ENCODE peak calls at places on chromosomes 3 and 15, in ten cellular contexts. U is fibroblast of villous mesenchyme, T is fibroblast of pulmonary artery, V is heart left ventricle, G is endodermal cell, Q is fibroblast of mammary gland, D is tibial artery, M is NB4, B is OCI-LY7, E is cardiac fibroblast. O is an unnamed sample.

GRCh38 chr3:170806676-170807075 is 63.3 kb downstream of the RPL22L1 start:
- DNase-seq in U (no peak), T (no peak), V (no peak), G (no peak), Q (no peak), D (no peak), M (no peak), B (no peak), E (no peak), O (no peak)

GRCh38 chr3:171242170-171242569 is 215.7 kb upstream of the SLC2A2 start:
- DNase-seq in U (no peak), T (no peak), V (no peak), G (no peak), Q (no peak), D (no peak), M (peak; percentile 25), B (no peak), E (no peak), O (no peak)

GRCh38 chr3:59017617-59017984 is 32.2 kb downstream of the CFAP20DC start:
- DNase-seq in U (no peak), T (no peak), V (no peak), G (no peak), Q (no peak), D (no peak), M (no peak), B (no peak), E (no peak), O (no peak)

GRCh38 chr15:25173241-25174028 is 218.6 kb downstream of the SNRPN start:
- DNase-seq in U (no peak), T (no peak), V (peak; percentile 18), G (peak; percentile 9), Q (no peak), D (peak; percentile 9), M (no peak), B (no peak), E (no peak), O (no peak)

GRCh38 chr3:111926266-111926676 is 52.6 kb upstream of the ABHD10 start:
- DNase-seq in U (no peak), T (no peak), V (no peak), G (no peak), Q (no peak), D (no peak), M (no peak), B (no peak), E (no peak), O (no peak)

GRCh38 chr3:126845910-126846309 is 137.0 kb upstream of the PLXNA1 start:
- DNase-seq in U (no peak), T (no peak), V (no peak), G (peak; percentile 67), Q (no peak), D (no peak), M (no peak), B (no peak), E (no peak), O (no peak)

GRCh38 chr3:125145751-125146475 is 66.6 kb downstream of the SLC12A8 start:
- DNase-seq in U (peak; percentile 50), T (peak; percentile 73), V (no peak), G (no peak), Q (no peak), D (no peak), M (no peak), B (no peak), E (no peak), O (no peak)

GRCh38 chr3:40504636-40505430 is 1.0 kb upstream of the ZNF620 start:
- DNase-seq in U (peak; percentile 99), T (peak; percentile 98), V (no peak), G (no peak), Q (peak; percentile 99), D (peak; percentile 67), M (no peak), B (no peak), E (peak; percentile 98), O (no peak)

GRCh38 chr15:101378356-101378755 is 83.3 kb upstream of the SNRPA1 start:
- DNase-seq in U (no peak), T (no peak), V (no peak), G (no peak), Q (no peak), D (no peak), M (no peak), B (no peak), E (no peak), O (no peak)

GRCh38 chr3:148202386-148202785 is 495.3 kb upstream of the AGTR1 start:
- DNase-seq in U (no peak), T (no peak), V (no peak), G (peak; percentile 66), Q (no peak), D (no peak), M (peak; percentile 39), B (peak; percentile 1), E (no peak), O (no peak)

GRCh38 chr3:187293514-187293870 is 2.0 kb upstream of the MASP1 start:
- DNase-seq in U (peak; percentile 70), T (no peak), V (no peak), G (no peak), Q (peak; percentile 64), D (no peak), M (no peak), B (no peak), E (no peak), O (no peak)

GRCh38 chr3:121295453-121295852 is 250.3 kb downstream of the POLQ start:
- DNase-seq in U (peak; percentile 1), T (no peak), V (no peak), G (no peak), Q (no peak), D (no peak), M (no peak), B (no peak), E (peak; percentile 27), O (no peak)

GRCh38 chr15:57875347-57875746 is 168.8 kb downstream of the POLR2M start:
- DNase-seq in U (no peak), T (no peak), V (no peak), G (no peak), Q (no peak), D (no peak), M (no peak), B (no peak), E (no peak), O (no peak)

DNA sequence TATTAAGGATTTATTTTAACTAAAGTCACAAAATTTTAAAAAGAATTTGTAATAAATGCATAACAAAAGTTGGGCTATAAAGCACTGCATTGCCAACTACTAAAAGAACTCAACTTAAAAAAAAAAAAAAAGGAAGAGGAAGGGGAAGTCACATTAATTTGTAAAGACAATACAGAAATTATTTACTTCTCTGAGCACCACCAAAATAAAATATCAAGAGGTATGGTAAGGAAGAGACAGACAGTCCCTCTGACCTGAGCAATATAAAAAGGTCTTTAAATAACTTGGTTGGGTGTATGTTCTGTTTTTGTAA is 83.5 kb downstream of the UACA start:
- DNase-seq in U (no peak), T (no peak), V (no peak), G (no peak), Q (no peak), D (no peak), M (no peak), B (no peak), E (no peak), O (no peak)
- H3K4me3 ChIP-seq in U (no peak overlapping the region), T (no peak overlapping the region), V (no peak overlapping the region), G (no peak overlapping the region), Q (no peak overlapping the region), D (no peak overlapping the region), M (no peak overlapping the region), B (no peak overlapping the region), E (no peak overlapping the region), O (no peak overlapping the region)

GRCh38 chr15:44308415-44308814 is 19.9 kb downstream of the GOLM2 start:
- DNase-seq in U (no peak), T (no peak), V (no peak), G (no peak), Q (no peak), D (no peak), M (no peak), B (peak; percentile 60), E (no peak), O (no peak)
- H3K4me3 ChIP-seq in U (no peak overlapping the region), T (no peak overlapping the region), V (no peak overlapping the region), G (no peak overlapping the region), Q (no peak overlapping the region), D (no peak overlapping the region), M (no peak overlapping the region), B (peak overlapping the region; percentile 33), E (no peak overlapping the region), O (no peak overlapping the region)

GRCh38 chr3:13555753-13556152 is 6.8 kb downstream of the FBLN2 start:
- DNase-seq in U (no peak), T (no peak), V (no peak), G (no peak), Q (no peak), D (no peak), M (no peak), B (no peak), E (no peak), O (no peak)

GRCh38 chr3:13556214-13556613 is 7.3 kb downstream of the FBLN2 start:
- DNase-seq in U (peak; percentile 81), T (no peak), V (no peak), G (no peak), Q (no peak), D (no peak), M (no peak), B (no peak), E (no peak), O (no peak)

GRCh38 chr3:13552855-13553652 is 4.1 kb downstream of the FBLN2 start:
- DNase-seq in U (no peak), T (peak; percentile 59), V (no peak), G (no peak), Q (no peak), D (no peak), M (no peak), B (no peak), E (peak; percentile 11), O (no peak)

GRCh38 chr3:13550791-13551360 is 2.0 kb downstream of the FBLN2 start:
- DNase-seq in U (no peak), T (no peak), V (no peak), G (no peak), Q (no peak), D (no peak), M (no peak), B (no peak), E (no peak), O (no peak)

DNA sequence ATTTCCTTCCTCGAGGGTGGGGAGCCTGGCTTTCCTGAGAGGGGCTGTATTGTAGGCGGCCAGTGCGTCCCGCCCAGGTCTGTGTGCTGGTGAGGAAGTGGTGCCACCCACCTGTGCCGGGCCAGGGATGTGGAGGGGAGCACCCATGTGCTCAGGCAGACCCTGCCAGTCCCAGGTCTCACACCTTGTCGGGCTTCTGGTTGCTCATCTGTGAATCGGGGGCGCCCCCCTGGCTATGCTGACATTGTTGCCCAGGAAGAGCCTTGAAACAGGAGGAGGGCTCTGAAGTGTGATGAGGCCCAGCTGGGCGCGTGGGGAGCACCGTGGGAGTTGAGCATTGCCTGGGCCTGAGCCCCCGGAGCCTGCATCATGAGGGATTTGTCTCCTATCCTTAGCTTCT is 4.8 kb downstream of the FBLN2 start:
- DNase-seq in U (no peak), T (no peak), V (no peak), G (no peak), Q (no peak), D (no peak), M (no peak), B (peak; percentile 6), E (no peak), O (peak; percentile 61)
- H3K4me3 ChIP-seq in U (no peak overlapping the region), T (no peak overlapping the region), V (no peak overlapping the region), G (no peak overlapping the region), Q (no peak overlapping the region), D (no peak overlapping the region), M (no peak overlapping the region), B (no peak overlapping the region), E (no peak overlapping the region), O (no peak overlapping the region)

DNA sequence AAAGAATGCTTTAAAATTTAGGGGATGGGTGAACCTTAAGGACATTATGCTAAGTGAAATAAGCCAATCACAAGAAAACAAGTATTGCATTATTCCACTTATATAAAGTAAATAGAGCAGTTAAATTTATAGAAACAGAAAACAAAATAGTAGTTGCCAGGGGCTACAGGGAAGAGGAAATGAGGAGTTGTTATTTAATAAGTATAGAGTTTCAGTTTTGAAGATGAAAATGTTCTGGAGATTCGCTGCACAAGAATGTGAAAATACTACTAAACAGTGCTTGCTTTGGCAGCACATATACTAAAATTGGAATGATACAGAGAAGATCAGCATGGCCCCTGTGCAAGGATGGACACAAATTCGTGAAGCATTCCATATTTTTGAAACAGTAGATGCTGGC is 32.0 kb downstream of the DNAH12 start:
- DNase-seq in U (peak; percentile 18), T (peak; percentile 27), V (no peak), G (no peak), Q (peak; percentile 20), D (no peak), M (no peak), B (no peak), E (peak; percentile 17), O (no peak)
- H3K4me3 ChIP-seq in U (no peak overlapping the region), T (no peak overlapping the region), V (no peak overlapping the region), G (no peak overlapping the region), Q (no peak overlapping the region), D (no peak overlapping the region), M (no peak overlapping the region), B (no peak overlapping the region), E (no peak overlapping the region), O (no peak overlapping the region)